ENCODE peak calls at places on chromosome 21, in ten cellular contexts. H, O, Z, U, F, B, T, W, Q and C are unnamed samples.

GRCh38 chr21:15826147-15826780 is 96.5 kb downstream of the USP25 start:
- DNase-seq in Q (peak; percentile 48), Z (peak; percentile 60), B (no peak), O (no peak), H (no peak), T (no peak), W (no peak), F (no peak), U (no peak), C (no peak)

GRCh38 chr21:40548134-40548533 is 298.8 kb downstream of the DSCAM start:
- DNase-seq in Z (peak; percentile 21), B (no peak), T (no peak), O (no peak), Q (no peak), F (no peak), H (no peak), W (no peak), U (no peak), C (no peak)

GRCh38 chr21:42423197-42423675 is 19.5 kb downstream of the UBASH3A start:
- DNase-seq in O (no peak), W (no peak), Q (no peak), B (no peak), F (no peak), H (no peak), Z (no peak), T (no peak), U (no peak), C (no peak)

GRCh38 chr21:41769521-41769920 is 2.7 kb upstream of the RIPK4 start:
- DNase-seq in H (no peak), T (no peak), Q (no peak), O (no peak), B (no peak), Z (no peak), U (no peak), W (no peak), F (peak; percentile 38), C (no peak)

GRCh38 chr21:41501919-41502318 is 6.0 kb downstream of the TMPRSS2 start:
- DNase-seq in T (no peak), O (no peak), B (no peak), F (no peak), H (no peak), Z (no peak), U (no peak), Q (peak; percentile 21), W (no peak), C (no peak)

GRCh38 chr21:42164818-42165217 is 54.1 kb upstream of the ABCG1 start:
- DNase-seq in Z (no peak), Q (no peak), H (no peak), F (no peak), T (no peak), B (no peak), U (no peak), O (no peak), W (no peak), C (no peak)

GRCh38 chr21:38794978-38795377 is 10.8 kb upstream of the ETS2 start:
- DNase-seq in F (no peak), O (no peak), U (no peak), Q (no peak), H (no peak), B (no peak), T (no peak), W (no peak), Z (no peak), C (no peak)

GRCh38 chr21:41447356-41447755 is 21.3 kb downstream of the MX1 start:
- DNase-seq in W (no peak), O (no peak), Q (no peak), F (peak; percentile 10), T (no peak), Z (no peak), U (no peak), H (no peak), B (no peak), C (no peak)

DNA sequence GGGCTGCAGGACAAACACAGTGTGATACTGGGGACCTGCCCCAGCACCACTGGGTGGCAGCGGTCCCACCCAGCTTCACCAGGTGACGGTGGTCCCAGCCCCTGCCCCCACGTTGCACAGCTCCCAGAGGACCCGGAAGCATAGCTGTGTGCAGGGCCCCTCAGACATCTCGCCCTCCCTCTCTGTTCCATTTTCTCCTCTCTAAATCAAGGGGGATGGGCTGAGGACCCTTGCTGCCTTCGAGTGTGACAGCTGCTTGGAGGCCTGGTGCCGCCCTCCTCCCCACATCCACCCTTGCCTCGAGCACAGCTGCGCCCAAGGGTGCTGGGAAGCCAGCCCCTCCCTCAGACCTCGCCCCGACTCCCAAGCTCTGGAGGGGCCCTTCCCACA is 16.1 kb upstream of the LRRC3 start:
- DNase-seq in W (no peak), U (no peak), O (no peak), T (no peak), H (peak; percentile 32), B (no peak), F (no peak), Q (no peak), Z (no peak), C (no peak)
- H3K27ac ChIP-seq in W (no peak overlapping the region), U (no peak overlapping the region), O (no peak overlapping the region), T (peak overlapping the region; percentile 86), H (no peak overlapping the region), B (peak overlapping the region; percentile 87), F (no peak overlapping the region), Q (no peak overlapping the region), Z (no peak overlapping the region), C (no peak overlapping the region)

GRCh38 chr21:45256912-45257672 is 30.6 kb downstream of the POFUT2 start:
- DNase-seq in O (no peak), Q (no peak), B (no peak), Z (no peak), H (peak; percentile 27), T (no peak), W (peak; percentile 43), U (peak; percentile 11), F (no peak), C (no peak)

GRCh38 chr21:45255381-45256020 is 32.2 kb downstream of the POFUT2 start:
- DNase-seq in F (no peak), Q (no peak), H (peak; percentile 42), O (no peak), T (no peak), U (no peak), Z (no peak), B (no peak), W (peak; percentile 38), C (no peak)

GRCh38 chr21:45254557-45254930 is 33.2 kb downstream of the POFUT2 start:
- DNase-seq in W (peak; percentile 39), Z (no peak), U (no peak), H (no peak), T (no peak), F (no peak), B (no peak), O (no peak), Q (no peak), C (no peak)

GRCh38 chr21:45257673-45258341 is 29.9 kb downstream of the POFUT2 start:
- DNase-seq in F (peak; percentile 15), H (peak; percentile 46), W (peak; percentile 43), U (peak; percentile 9), O (no peak), Q (no peak), B (no peak), T (no peak), Z (peak; percentile 39), C (no peak)

GRCh38 chr21:45256021-45256911 is 31.4 kb downstream of the POFUT2 start:
- DNase-seq in Z (no peak), U (peak; percentile 10), O (no peak), W (peak; percentile 47), B (no peak), H (peak; percentile 38), Q (no peak), T (no peak), F (no peak), C (no peak)
- H3K27ac ChIP-seq in Z (no peak overlapping the region), U (no peak overlapping the region), O (no peak overlapping the region), W (no peak overlapping the region), B (no peak overlapping the region), H (no peak overlapping the region), Q (no peak overlapping the region), T (no peak overlapping the region), F (no peak overlapping the region), C (no peak overlapping the region)

GRCh38 chr21:32520885-32521735 is 64.2 kb downstream of the TCP10L start:
- DNase-seq in B (peak; percentile 93), Z (peak; percentile 94), U (peak; percentile 95), H (peak; percentile 91), F (peak; percentile 95), W (peak; percentile 91), T (peak; percentile 91), O (peak; percentile 87), Q (peak; percentile 98), C (peak; percentile 50)

GRCh38 chr21:32521736-32522360 is 63.5 kb downstream of the TCP10L start:
- DNase-seq in O (no peak), T (no peak), Q (no peak), U (no peak), W (no peak), Z (no peak), B (no peak), F (no peak), H (no peak), C (no peak)

GRCh38 chr21:32525282-32525681 is 60.0 kb downstream of the TCP10L start:
- DNase-seq in U (no peak), Z (no peak), F (no peak), W (no peak), O (no peak), Q (no peak), T (no peak), B (no peak), H (no peak), C (no peak)

GRCh38 chr21:32524010-32524719 is 61.2 kb downstream of the TCP10L start:
- DNase-seq in U (peak; percentile 75), H (no peak), O (no peak), B (peak; percentile 61), T (no peak), F (no peak), Z (no peak), Q (peak; percentile 90), W (no peak), C (no peak)

GRCh38 chr21:32523463-32523862 is 61.9 kb downstream of the TCP10L start:
- DNase-seq in B (no peak), O (no peak), F (no peak), W (no peak), H (no peak), Z (no peak), Q (no peak), U (peak; percentile 38), T (no peak), C (no peak)
- H3K27ac ChIP-seq in B (peak overlapping the region; percentile 91), O (peak overlapping the region; percentile 84), F (peak overlapping the region; percentile 69), W (peak overlapping the region; percentile 21), H (peak overlapping the region; percentile 68), Z (no peak overlapping the region), Q (peak overlapping the region; percentile 93), U (peak overlapping the region; percentile 46), T (peak overlapping the region; percentile 86), C (no peak overlapping the region)

GRCh38 chr21:45356251-45356650 is 48.7 kb upstream of the COL18A1 start:
- DNase-seq in H (peak; percentile 38), U (no peak), B (no peak), Z (no peak), T (no peak), W (no peak), Q (no peak), F (no peak), O (no peak), C (no peak)

GRCh38 chr21:45358261-45358670 is 46.7 kb upstream of the COL18A1 start:
- DNase-seq in O (no peak), W (no peak), H (peak; percentile 35), B (no peak), T (peak; percentile 8), F (no peak), Q (no peak), U (no peak), Z (no peak), C (no peak)

GRCh38 chr21:45356653-45357435 is 48.1 kb upstream of the COL18A1 start:
- DNase-seq in U (peak; percentile 34), W (no peak), O (no peak), B (no peak), H (no peak), Q (no peak), T (peak; percentile 11), F (no peak), Z (no peak), C (no peak)

GRCh38 chr21:45358711-45359310 is 46.2 kb upstream of the COL18A1 start:
- DNase-seq in Z (no peak), B (no peak), W (no peak), T (peak; percentile 4), Q (no peak), H (peak; percentile 15), U (peak; percentile 11), O (no peak), F (no peak), C (no peak)

DNA sequence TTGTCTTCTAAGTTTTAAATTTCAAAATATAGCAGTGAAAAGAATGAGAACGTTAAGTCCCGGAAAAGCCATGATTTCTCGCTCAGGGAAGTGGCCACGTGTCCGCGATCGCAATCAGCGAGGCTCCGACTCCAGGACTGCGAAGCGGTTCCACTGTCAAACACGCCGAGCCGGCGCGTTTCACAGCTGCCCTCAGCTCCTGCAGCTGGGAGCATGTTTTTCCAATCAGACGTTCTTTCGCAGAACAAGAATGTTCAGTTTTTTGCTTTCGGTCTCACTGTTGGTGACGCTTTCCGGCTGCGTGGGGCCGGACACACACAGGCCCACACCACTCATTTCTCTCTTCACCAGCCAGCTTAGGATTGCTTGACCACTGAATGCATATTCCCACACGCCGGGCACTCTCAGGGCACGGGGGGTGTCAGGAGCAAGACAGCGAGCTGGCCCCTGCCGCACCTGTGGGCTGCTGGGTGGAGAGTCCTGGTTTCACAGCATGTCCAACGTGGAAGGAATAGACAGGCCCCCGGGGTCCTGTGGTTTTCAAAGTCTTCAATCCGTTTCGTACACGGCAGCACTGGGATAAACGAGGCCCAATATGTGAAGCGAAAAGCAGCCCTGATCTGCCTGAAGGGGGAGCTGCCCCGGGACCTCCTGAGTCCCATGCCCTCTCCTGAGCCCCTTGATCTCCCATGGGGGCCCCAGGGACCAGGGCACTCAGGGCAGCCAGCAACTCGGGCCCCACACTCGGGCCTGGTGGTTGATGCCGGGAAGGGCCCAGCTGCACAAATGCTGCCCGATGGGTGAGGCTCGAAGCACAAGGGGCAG is 47.3 kb upstream of the COL18A1 start:
- DNase-seq in O (no peak), W (peak; percentile 66), B (peak; percentile 72), Z (no peak), H (peak; percentile 75), Q (peak; percentile 47), T (peak; percentile 72), U (peak; percentile 73), F (no peak), C (no peak)
- H3K27ac ChIP-seq in O (peak overlapping the region; percentile 83), W (peak overlapping the region; percentile 80), B (peak overlapping the region; percentile 83), Z (no peak overlapping the region), H (peak overlapping the region; percentile 73), Q (no peak overlapping the region), T (peak overlapping the region; percentile 93), U (peak overlapping the region; percentile 75), F (peak overlapping the region; percentile 67), C (no peak overlapping the region)